ENCODE peak calls at places on chromosomes 2 and 18, in six cellular contexts. F is A549, R is cardiac muscle cell, P is HCT116, I is hepatocyte, J is lung. L is an unnamed sample.

GRCh38 chr18:75823376-75823950 is 396.0 kb upstream of the SMIM21 start:
- DNase-seq in I (no peak), F (no peak), J (no peak), P (no peak), R (no peak), L (no peak)

GRCh38 chr2:24164416-24164973 is 10.4 kb upstream of the FAM228A start:
- DNase-seq in J (no peak), I (peak; percentile 21), F (peak; percentile 65), R (peak; percentile 15), P (peak; percentile 22), L (no peak)

GRCh38 chr2:129912871-129913694 is 66.4 kb upstream of the RAB6C start:
- DNase-seq in R (no peak), F (no peak), J (no peak), I (no peak), P (no peak), L (no peak)

GRCh38 chr2:197909377-197909776 is 105.0 kb downstream of the PLCL1 start:
- DNase-seq in J (no peak), I (no peak), F (no peak), R (peak; percentile 74), P (peak; percentile 6), L (no peak)

GRCh38 chr18:46663539-46663938 is 6.5 kb upstream of the LOXHD1 start:
- DNase-seq in R (no peak), F (no peak), J (no peak), P (no peak), I (no peak), L (no peak)

GRCh38 chr2:30404354-30405265 is 42.4 kb upstream of the LCLAT1 start:
- DNase-seq in R (peak; percentile 45), F (no peak), J (no peak), P (no peak), I (peak; percentile 51), L (no peak)

GRCh38 chr2:86038291-86039081 is 67.2 kb downstream of the POLR1A start:
- DNase-seq in R (peak; percentile 74), P (no peak), J (no peak), I (no peak), F (no peak), L (no peak)

GRCh38 chr2:38505779-38506178 is 96.9 kb downstream of the HNRNPLL start:
- DNase-seq in J (peak; percentile 51), I (peak; percentile 61), R (peak; percentile 86), F (peak; percentile 29), P (no peak), L (peak; percentile 35)

DNA sequence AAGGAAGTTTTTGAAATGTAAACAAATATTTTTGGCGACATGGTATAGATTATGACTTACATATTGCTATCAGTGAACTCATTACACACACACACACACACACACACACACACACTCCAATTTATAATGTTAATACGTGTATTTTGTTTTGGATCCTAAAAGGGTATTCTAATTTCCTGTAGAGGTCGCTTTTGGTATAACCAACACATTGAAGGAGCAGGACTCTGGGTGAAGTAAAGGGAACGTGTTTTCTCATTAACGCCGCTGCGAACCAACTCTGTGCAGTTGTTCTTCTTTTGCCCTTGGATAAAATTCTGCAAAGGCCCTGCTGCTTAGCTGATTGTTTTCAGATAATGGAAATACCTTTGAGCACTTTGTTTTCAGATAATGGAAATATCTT is 190.4 kb downstream of the PMAIP1 start:
- DNase-seq in R (peak; percentile 34), F (no peak), P (no peak), I (peak; percentile 19), J (no peak), L (no peak)
- TF ChIP-seq CTCF in R (peak; percentile 19), F (no peak), P (no peak), I (peak; percentile 20), J (no peak), L (no peak)

DNA sequence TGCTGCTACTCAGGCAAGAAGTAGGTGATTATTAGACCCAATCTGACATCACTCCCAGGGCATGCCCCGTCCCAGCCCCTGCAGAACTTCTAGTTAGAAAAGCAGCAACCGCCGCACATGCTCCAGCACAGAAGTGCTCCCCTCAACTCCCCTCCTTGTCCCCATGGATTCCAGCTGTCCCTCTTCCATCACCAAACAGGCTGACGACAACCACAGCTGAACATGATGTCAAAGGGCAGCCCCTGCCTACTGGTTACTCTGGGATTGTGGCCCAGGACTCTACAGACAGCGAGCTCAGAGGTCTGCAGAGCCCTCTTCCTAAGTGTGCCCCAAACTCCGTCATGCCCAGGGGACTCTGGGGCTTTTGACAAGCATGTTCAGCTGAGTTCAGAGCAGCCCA is 148.2 kb downstream of the BCL11A start:
- DNase-seq in P (no peak), I (no peak), F (no peak), J (no peak), R (no peak), L (no peak)
- H3K4me1 ChIP-seq in P (no peaks in the 10 kb centered on the region), I (peaks cover 19% of the 10 kb centered on the region), F (no peaks in the 10 kb centered on the region), J (peaks cover 2% of the 10 kb centered on the region), R (peaks cover 32% of the 10 kb centered on the region), L (no peaks in the 10 kb centered on the region)

DNA sequence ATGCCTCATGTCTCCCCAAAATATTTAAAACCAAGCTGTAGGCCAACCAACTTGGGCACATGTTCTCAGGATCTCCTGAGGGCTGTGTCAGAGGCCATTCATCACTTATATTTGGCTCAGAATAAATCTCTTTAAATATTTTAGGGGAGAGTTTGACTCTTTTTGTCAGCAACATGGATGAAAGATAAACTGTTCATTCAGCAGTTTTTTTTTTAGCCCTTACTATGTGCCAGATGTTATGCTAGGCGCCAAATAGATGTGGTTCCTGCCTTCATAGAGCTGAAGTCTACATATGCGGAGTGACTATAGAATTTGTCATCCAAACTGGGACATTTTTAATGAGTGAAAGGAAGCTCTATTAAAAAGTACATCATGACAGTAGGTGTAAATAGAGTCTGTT is 42.5 kb upstream of the TWSG1 start:
- DNase-seq in R (no peak), P (no peak), J (no peak), F (no peak), I (no peak), L (no peak)
- H3K9me3 ChIP-seq in R (no peaks in the 10 kb centered on the region), P (no peaks in the 10 kb centered on the region), J (peaks cover 14% of the 10 kb centered on the region), F (peaks cover 6% of the 10 kb centered on the region), I (no peaks in the 10 kb centered on the region), L (no peaks in the 10 kb centered on the region)

GRCh38 chr2:128755693-128756371 is 437.2 kb upstream of the HS6ST1 start:
- DNase-seq in R (no peak), P (no peak), J (no peak), F (no peak), I (no peak), L (no peak)
- TF ChIP-seq CTCF in R (no peak), P (no peak), J (no peak), F (no peak), I (no peak), L (no peak)

GRCh38 chr18:3649135-3649558 is 199.2 kb downstream of the TGIF1 start:
- DNase-seq in R (no peak), F (no peak), I (no peak), J (no peak), P (no peak), L (no peak)
- H3K4me1 ChIP-seq in R (peaks cover 37% of the 10 kb centered on the region), F (peaks cover 58% of the 10 kb centered on the region), I (peaks cover 15% of the 10 kb centered on the region), J (peaks cover 2% of the 10 kb centered on the region), P (peaks cover 75% of the 10 kb centered on the region), L (no peaks in the 10 kb centered on the region)

GRCh38 chr2:222304737-222305509 is 6.1 kb upstream of the PAX3 start:
- DNase-seq in R (no peak), I (no peak), J (no peak), P (no peak), F (no peak), L (no peak)
- H3K9me3 ChIP-seq in R (no peaks in the 10 kb centered on the region), I (no peaks in the 10 kb centered on the region), J (peaks cover 21% of the 10 kb centered on the region), P (no peaks in the 10 kb centered on the region), F (no peaks in the 10 kb centered on the region), L (no peaks in the 10 kb centered on the region)

GRCh38 chr2:160092445-160092844 is 30.0 kb upstream of the PLA2R1 start:
- DNase-seq in P (no peak), F (no peak), R (no peak), I (no peak), J (no peak), L (no peak)

GRCh38 chr2:160091381-160091780 is 29.0 kb upstream of the PLA2R1 start:
- DNase-seq in P (no peak), J (no peak), R (peak; percentile 50), F (no peak), I (no peak), L (no peak)

GRCh38 chr2:160085662-160086061 is 23.2 kb upstream of the PLA2R1 start:
- DNase-seq in J (no peak), P (no peak), F (peak; percentile 21), R (no peak), I (no peak), L (no peak)

DNA sequence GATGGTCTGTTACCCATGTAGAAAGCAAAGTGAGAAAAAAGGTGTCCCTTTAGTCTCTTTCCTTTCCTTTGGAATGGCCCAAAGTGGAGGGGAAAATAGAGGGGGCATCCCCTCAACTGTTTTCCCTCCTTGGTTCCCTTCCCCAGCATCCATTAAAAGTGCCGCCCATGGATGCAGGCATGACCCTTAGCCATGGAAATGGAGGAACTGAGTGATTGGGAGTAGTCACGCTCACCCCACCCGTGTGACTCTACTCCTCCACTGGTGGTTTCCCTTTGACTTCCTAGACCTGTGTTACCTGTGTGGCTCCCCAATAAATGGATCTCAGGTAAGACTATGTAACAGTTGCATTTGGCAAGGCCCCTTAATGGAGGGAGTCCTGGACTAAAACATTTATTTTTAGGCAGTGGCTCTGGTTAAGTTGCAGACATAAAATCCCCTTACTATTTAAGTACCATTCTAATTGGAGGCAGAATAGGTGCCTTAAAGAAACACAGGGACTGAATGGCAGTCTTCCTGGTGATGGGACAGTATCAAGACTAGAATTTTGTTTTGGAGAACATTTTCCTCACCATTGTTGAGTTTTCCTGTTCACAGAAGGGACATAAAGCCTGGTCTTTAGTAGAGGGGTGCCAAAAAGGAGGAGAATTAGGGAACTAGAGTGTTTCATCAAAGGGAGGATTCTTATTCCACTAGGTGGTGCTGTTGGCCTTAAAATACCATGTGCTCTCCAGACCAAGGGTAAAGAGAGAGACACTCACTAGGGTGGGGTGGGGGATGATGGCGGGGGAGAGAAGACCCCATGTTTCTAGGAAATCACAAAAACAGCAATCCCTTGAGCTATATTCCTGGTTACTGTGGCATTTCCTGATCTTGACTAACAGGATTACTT is 25.7 kb upstream of the PLA2R1 start:
- DNase-seq in I (no peak), J (no peak), R (peak; percentile 30), P (no peak), F (peak; percentile 62), L (no peak)
- TF ChIP-seq CTCF in I (no peak), J (no peak), R (peak; percentile 26), P (peak; percentile 30), F (peak; percentile 86), L (no peak)